ENCODE peak calls at places on chromosomes 2 and 18, in eight cellular contexts. One of them, this sample, is unnamed.

GRCh38 chr18:47701133-47701532 is 229.3 kb downstream of the SMAD2 start:
- DNase-seq in cardiac fibroblast: no peak
- DNase-seq in neural progenitor cell: no peak
- DNase-seq in tibial nerve: no peak
- DNase-seq in body of pancreas: no peak
- DNase-seq in fibroblast of mammary gland: no peak
- DNase-seq in cardiac muscle cell: no peak
- DNase-seq in Peyer's patch: no peak
- DNase-seq in this sample: no peak

GRCh38 chr18:22185723-22186386 is 16.5 kb downstream of the GATA6 start:
- DNase-seq in cardiac fibroblast: no peak
- DNase-seq in neural progenitor cell: no peak
- DNase-seq in tibial nerve: no peak
- DNase-seq in body of pancreas: peak
- DNase-seq in fibroblast of mammary gland: no peak
- DNase-seq in cardiac muscle cell: no peak
- DNase-seq in Peyer's patch: no peak
- DNase-seq in this sample: no peak

GRCh38 chr2:219184116-219184515 is 6.0 kb downstream of the RETREG2 start:
- DNase-seq in cardiac fibroblast: no peak
- DNase-seq in neural progenitor cell: no peak
- DNase-seq in tibial nerve: no peak
- DNase-seq in body of pancreas: no peak
- DNase-seq in fibroblast of mammary gland: no peak
- DNase-seq in cardiac muscle cell: no peak
- DNase-seq in Peyer's patch: no peak
- DNase-seq in this sample: no peak

GRCh38 chr18:64679121-64679520 is 530.2 kb upstream of the LINC00305 start:
- DNase-seq in cardiac fibroblast: no peak
- DNase-seq in neural progenitor cell: no peak
- DNase-seq in tibial nerve: no peak
- DNase-seq in body of pancreas: no peak
- DNase-seq in fibroblast of mammary gland: no peak
- DNase-seq in cardiac muscle cell: no peak
- DNase-seq in Peyer's patch: no peak
- DNase-seq in this sample: no peak

GRCh38 chr2:73852020-73852419 is 23.3 kb downstream of the STAMBP start:
- DNase-seq in cardiac fibroblast: peak
- DNase-seq in neural progenitor cell: no peak
- DNase-seq in tibial nerve: no peak
- DNase-seq in body of pancreas: no peak
- DNase-seq in fibroblast of mammary gland: peak
- DNase-seq in cardiac muscle cell: no peak
- DNase-seq in Peyer's patch: no peak
- DNase-seq in this sample: no peak

GRCh38 chr18:47968721-47969120 is 38.3 kb upstream of the SMAD2 start:
- DNase-seq in cardiac fibroblast: no peak
- DNase-seq in neural progenitor cell: peak
- DNase-seq in tibial nerve: no peak
- DNase-seq in body of pancreas: no peak
- DNase-seq in fibroblast of mammary gland: no peak
- DNase-seq in cardiac muscle cell: no peak
- DNase-seq in Peyer's patch: no peak
- DNase-seq in this sample: no peak

GRCh38 chr2:25379535-25379934 is 37.8 kb upstream of the DNMT3A start:
- DNase-seq in cardiac fibroblast: no peak
- DNase-seq in neural progenitor cell: no peak
- DNase-seq in tibial nerve: no peak
- DNase-seq in body of pancreas: no peak
- DNase-seq in fibroblast of mammary gland: no peak
- DNase-seq in cardiac muscle cell: no peak
- DNase-seq in Peyer's patch: no peak
- DNase-seq in this sample: no peak

GRCh38 chr2:42859801-42860200 is 67.4 kb upstream of the HAAO start:
- DNase-seq in cardiac fibroblast: peak
- DNase-seq in neural progenitor cell: no peak
- DNase-seq in tibial nerve: no peak
- DNase-seq in body of pancreas: no peak
- DNase-seq in fibroblast of mammary gland: no peak
- DNase-seq in cardiac muscle cell: no peak
- DNase-seq in Peyer's patch: no peak
- DNase-seq in this sample: no peak

GRCh38 chr2:212153923-212154322 is 384.7 kb downstream of the ERBB4 start:
- DNase-seq in cardiac fibroblast: no peak
- DNase-seq in neural progenitor cell: no peak
- DNase-seq in tibial nerve: no peak
- DNase-seq in body of pancreas: no peak
- DNase-seq in fibroblast of mammary gland: no peak
- DNase-seq in cardiac muscle cell: no peak
- DNase-seq in Peyer's patch: no peak
- DNase-seq in this sample: no peak

GRCh38 chr2:212145111-212145510 is 393.5 kb downstream of the ERBB4 start:
- DNase-seq in cardiac fibroblast: peak
- DNase-seq in neural progenitor cell: no peak
- DNase-seq in tibial nerve: no peak
- DNase-seq in body of pancreas: no peak
- DNase-seq in fibroblast of mammary gland: peak
- DNase-seq in cardiac muscle cell: no peak
- DNase-seq in Peyer's patch: no peak
- DNase-seq in this sample: no peak

GRCh38 chr2:212142616-212143015 is 396.0 kb downstream of the ERBB4 start:
- DNase-seq in cardiac fibroblast: no peak
- DNase-seq in neural progenitor cell: no peak
- DNase-seq in tibial nerve: no peak
- DNase-seq in body of pancreas: no peak
- DNase-seq in fibroblast of mammary gland: no peak
- DNase-seq in cardiac muscle cell: no peak
- DNase-seq in Peyer's patch: no peak
- DNase-seq in this sample: no peak

DNA sequence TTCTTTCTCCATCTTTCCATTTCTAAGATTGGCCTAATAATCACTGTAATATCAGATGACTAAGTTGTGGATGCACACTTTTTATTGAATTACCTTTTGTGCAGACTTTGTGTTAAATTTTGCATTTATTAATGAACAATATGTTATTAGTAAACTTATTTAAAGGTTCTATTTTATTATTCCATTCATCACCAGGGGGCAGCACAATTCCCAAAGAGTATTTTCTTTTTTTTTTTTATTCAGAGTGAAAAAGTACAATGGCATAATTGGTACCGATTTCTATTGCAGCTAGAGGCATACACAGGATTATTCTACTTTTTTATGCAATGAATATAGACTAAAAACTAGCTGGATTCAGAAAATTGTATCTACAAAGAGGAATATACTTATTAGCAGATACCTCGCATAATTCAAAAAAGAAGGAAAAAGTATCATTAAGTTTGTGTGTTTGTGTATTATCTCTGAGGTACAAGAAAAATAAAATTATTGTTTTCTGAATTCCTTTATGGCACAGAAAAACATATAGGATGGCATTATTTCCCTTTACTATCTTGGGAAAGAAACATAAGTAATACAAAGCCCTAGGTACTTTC is 390.6 kb downstream of the ERBB4 start:
- DNase-seq in cardiac fibroblast: peak
- DNase-seq in neural progenitor cell: peak
- DNase-seq in tibial nerve: no peak
- DNase-seq in body of pancreas: no peak
- DNase-seq in fibroblast of mammary gland: peak
- DNase-seq in cardiac muscle cell: peak
- DNase-seq in Peyer's patch: no peak
- DNase-seq in this sample: no peak
- TF ChIP-seq CTCF in cardiac fibroblast: peak
- TF ChIP-seq CTCF in neural progenitor cell: peak
- TF ChIP-seq CTCF in tibial nerve: peak
- TF ChIP-seq CTCF in body of pancreas: peak
- TF ChIP-seq CTCF in fibroblast of mammary gland: peak
- TF ChIP-seq CTCF in cardiac muscle cell: peak
- TF ChIP-seq CTCF in Peyer's patch: no peak
- TF ChIP-seq CTCF in this sample: peak

GRCh38 chr2:173397539-173397938 is 42.9 kb downstream of the CDCA7 start:
- DNase-seq in cardiac fibroblast: no peak
- DNase-seq in neural progenitor cell: no peak
- DNase-seq in tibial nerve: no peak
- DNase-seq in body of pancreas: no peak
- DNase-seq in fibroblast of mammary gland: no peak
- DNase-seq in cardiac muscle cell: no peak
- DNase-seq in Peyer's patch: no peak
- DNase-seq in this sample: no peak

GRCh38 chr2:173401716-173402326 is 47.1 kb downstream of the CDCA7 start:
- DNase-seq in cardiac fibroblast: peak
- DNase-seq in neural progenitor cell: peak
- DNase-seq in tibial nerve: no peak
- DNase-seq in body of pancreas: no peak
- DNase-seq in fibroblast of mammary gland: peak
- DNase-seq in cardiac muscle cell: peak
- DNase-seq in Peyer's patch: no peak
- DNase-seq in this sample: peak

GRCh38 chr2:173402405-173402974 is 47.8 kb downstream of the CDCA7 start:
- DNase-seq in cardiac fibroblast: peak
- DNase-seq in neural progenitor cell: peak
- DNase-seq in tibial nerve: peak
- DNase-seq in body of pancreas: peak
- DNase-seq in fibroblast of mammary gland: peak
- DNase-seq in cardiac muscle cell: peak
- DNase-seq in Peyer's patch: peak
- DNase-seq in this sample: peak

GRCh38 chr2:173399229-173399628 is 44.6 kb downstream of the CDCA7 start:
- DNase-seq in cardiac fibroblast: no peak
- DNase-seq in neural progenitor cell: no peak
- DNase-seq in tibial nerve: no peak
- DNase-seq in body of pancreas: no peak
- DNase-seq in fibroblast of mammary gland: no peak
- DNase-seq in cardiac muscle cell: no peak
- DNase-seq in Peyer's patch: no peak
- DNase-seq in this sample: no peak

DNA sequence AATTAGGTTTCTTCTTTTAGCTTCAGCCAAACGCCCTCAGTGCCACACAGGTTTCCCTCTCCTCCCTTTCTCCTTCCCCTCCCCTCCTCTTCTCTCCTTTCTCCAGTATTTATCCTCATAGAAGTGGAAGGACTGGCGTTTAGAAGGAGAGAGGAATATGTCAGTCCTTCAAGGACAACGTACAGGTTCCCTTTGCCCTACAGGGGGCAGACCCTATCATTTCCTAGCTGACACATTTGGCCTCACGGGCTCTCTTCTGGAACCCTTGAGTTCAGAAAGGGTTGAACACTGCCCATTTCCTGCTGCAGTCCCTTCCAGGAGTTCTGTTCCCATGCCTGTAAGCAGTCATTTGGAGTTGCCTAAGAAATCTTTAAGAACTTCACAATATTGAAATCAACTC is 46.1 kb downstream of the CDCA7 start:
- DNase-seq in cardiac fibroblast: peak
- DNase-seq in neural progenitor cell: peak
- DNase-seq in tibial nerve: no peak
- DNase-seq in body of pancreas: no peak
- DNase-seq in fibroblast of mammary gland: peak
- DNase-seq in cardiac muscle cell: peak
- DNase-seq in Peyer's patch: no peak
- DNase-seq in this sample: no peak
- TF ChIP-seq CTCF in cardiac fibroblast: peak
- TF ChIP-seq CTCF in neural progenitor cell: peak
- TF ChIP-seq CTCF in tibial nerve: peak
- TF ChIP-seq CTCF in body of pancreas: no peak
- TF ChIP-seq CTCF in fibroblast of mammary gland: peak
- TF ChIP-seq CTCF in cardiac muscle cell: peak
- TF ChIP-seq CTCF in Peyer's patch: no peak
- TF ChIP-seq CTCF in this sample: no peak

DNA sequence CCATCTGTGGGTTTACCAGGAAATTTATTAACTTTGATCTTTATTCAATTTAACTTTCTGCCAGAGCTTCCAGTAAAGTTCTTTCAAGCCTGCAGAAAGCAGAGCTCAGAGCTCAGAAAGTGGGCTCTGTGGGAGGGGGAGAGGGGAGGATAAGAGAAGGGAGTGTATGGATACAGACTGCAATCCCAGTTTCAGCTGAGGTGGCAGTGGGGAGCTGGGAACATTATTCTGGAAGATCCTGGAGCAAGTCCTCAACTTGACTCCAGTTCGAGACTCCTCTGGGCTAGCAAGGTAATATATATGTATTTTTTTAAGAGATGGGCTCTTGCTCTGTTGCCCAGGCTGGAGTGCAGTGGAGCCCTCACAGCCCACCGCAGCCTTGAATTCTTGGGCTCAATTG is 108.9 kb upstream of the NABP1 start:
- DNase-seq in cardiac fibroblast: no peak
- DNase-seq in neural progenitor cell: peak
- DNase-seq in tibial nerve: no peak
- DNase-seq in body of pancreas: no peak
- DNase-seq in fibroblast of mammary gland: no peak
- DNase-seq in cardiac muscle cell: no peak
- DNase-seq in Peyer's patch: no peak
- DNase-seq in this sample: no peak
- TF ChIP-seq CTCF in cardiac fibroblast: no peak
- TF ChIP-seq CTCF in neural progenitor cell: no peak
- TF ChIP-seq CTCF in tibial nerve: no peak
- TF ChIP-seq CTCF in body of pancreas: no peak
- TF ChIP-seq CTCF in fibroblast of mammary gland: no peak
- TF ChIP-seq CTCF in cardiac muscle cell: no peak
- TF ChIP-seq CTCF in Peyer's patch: no peak
- TF ChIP-seq CTCF in this sample: no peak

GRCh38 chr2:172861632-172862031 is 126.0 kb downstream of the RAPGEF4 start:
- DNase-seq in cardiac fibroblast: no peak
- DNase-seq in neural progenitor cell: no peak
- DNase-seq in tibial nerve: no peak
- DNase-seq in body of pancreas: no peak
- DNase-seq in fibroblast of mammary gland: no peak
- DNase-seq in cardiac muscle cell: no peak
- DNase-seq in Peyer's patch: no peak
- DNase-seq in this sample: no peak

GRCh38 chr2:172864182-172864581 is 128.5 kb downstream of the RAPGEF4 start:
- DNase-seq in cardiac fibroblast: peak
- DNase-seq in neural progenitor cell: peak
- DNase-seq in tibial nerve: peak
- DNase-seq in body of pancreas: peak
- DNase-seq in fibroblast of mammary gland: peak
- DNase-seq in cardiac muscle cell: peak
- DNase-seq in Peyer's patch: peak
- DNase-seq in this sample: peak

GRCh38 chr2:172863341-172863740 is 127.7 kb downstream of the RAPGEF4 start:
- DNase-seq in cardiac fibroblast: no peak
- DNase-seq in neural progenitor cell: no peak
- DNase-seq in tibial nerve: no peak
- DNase-seq in body of pancreas: no peak
- DNase-seq in fibroblast of mammary gland: no peak
- DNase-seq in cardiac muscle cell: no peak
- DNase-seq in Peyer's patch: no peak
- DNase-seq in this sample: no peak

GRCh38 chr2:172862077-172862476 is 126.4 kb downstream of the RAPGEF4 start:
- DNase-seq in cardiac fibroblast: no peak
- DNase-seq in neural progenitor cell: no peak
- DNase-seq in tibial nerve: no peak
- DNase-seq in body of pancreas: no peak
- DNase-seq in fibroblast of mammary gland: no peak
- DNase-seq in cardiac muscle cell: no peak
- DNase-seq in Peyer's patch: no peak
- DNase-seq in this sample: no peak

DNA sequence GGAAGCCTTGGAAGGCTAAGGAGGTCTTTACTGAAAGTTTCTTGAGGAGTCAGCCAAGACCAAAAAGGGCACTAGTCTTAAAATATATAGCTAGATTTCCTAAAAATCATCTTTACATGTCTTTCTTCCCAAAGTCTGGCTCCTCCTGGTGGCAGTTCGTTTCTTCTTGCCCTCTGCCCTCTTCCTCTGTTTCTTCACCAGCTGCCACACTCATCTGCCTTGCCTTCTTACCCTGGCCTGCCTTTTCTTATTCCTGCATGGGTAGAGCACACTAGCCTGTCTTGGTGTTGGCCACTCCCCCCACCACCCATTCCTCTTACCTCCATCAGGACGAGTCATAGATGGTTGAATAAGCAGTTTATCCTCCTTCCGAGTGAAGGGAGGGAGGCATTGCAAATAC is 129.8 kb downstream of the RAPGEF4 start:
- DNase-seq in cardiac fibroblast: peak
- DNase-seq in neural progenitor cell: no peak
- DNase-seq in tibial nerve: no peak
- DNase-seq in body of pancreas: peak
- DNase-seq in fibroblast of mammary gland: peak
- DNase-seq in cardiac muscle cell: no peak
- DNase-seq in Peyer's patch: no peak
- DNase-seq in this sample: no peak
- TF ChIP-seq CTCF in cardiac fibroblast: peak
- TF ChIP-seq CTCF in neural progenitor cell: peak
- TF ChIP-seq CTCF in tibial nerve: no peak
- TF ChIP-seq CTCF in body of pancreas: peak
- TF ChIP-seq CTCF in fibroblast of mammary gland: peak
- TF ChIP-seq CTCF in cardiac muscle cell: peak
- TF ChIP-seq CTCF in Peyer's patch: no peak
- TF ChIP-seq CTCF in this sample: no peak

This sample was measured in nephron progenitor cell.